ENCODE peak calls at places on chromosomes 3 and 15, in five cellular contexts. K is NCI-H187; G is stimulated activated CD8-positive, alpha-beta memory T cell treated with anti-CD3 and anti-CD28 coated beads, Interleukin-15, amount 100 ng/mL, for 4 hours; M is activated CD4-positive, alpha-beta T cell treated with anti-CD3 and anti-CD28 coated beads, Interleukin-2, amount 50 U/mL, for 1 hour; P is foreskin fibroblast. F is an unnamed sample.

GRCh38 chr15:40937762-40938529 is 8.8 kb downstream of the DLL4 start:
- DNase-seq in K (no peak), G (no peak), M (no peak), P (peak; percentile 40), F (no peak)

GRCh38 chr3:6112546-6112945 is 748.4 kb upstream of the GRM7 start:
- DNase-seq in K (no peak), G (no peak), M (no peak), P (no peak), F (no peak)

GRCh38 chr15:98292442-98293240 is 332.1 kb downstream of the ARRDC4 start:
- DNase-seq in K (no peak), G (no peak), M (peak; percentile 4), P (peak; percentile 44), F (no peak)

GRCh38 chr3:50662408-50662807 is 12.3 kb upstream of the DOCK3 start:
- DNase-seq in K (no peak), G (no peak), M (no peak), P (no peak), F (no peak)

GRCh38 chr15:56102401-56102800 is 109.0 kb upstream of the NEDD4 start:
- DNase-seq in K (no peak), G (no peak), M (no peak), P (no peak), F (no peak)

GRCh38 chr15:58043192-58043903 is 22.2 kb downstream of the ALDH1A2 start:
- DNase-seq in K (no peak), G (no peak), M (peak; percentile 31), P (peak; percentile 66), F (peak; percentile 50)

GRCh38 chr3:139301183-139301582 is 42.6 kb upstream of the MRPS22 start:
- DNase-seq in K (no peak), G (no peak), M (no peak), P (peak; percentile 48), F (no peak)

GRCh38 chr3:48157950-48158376 is 30.3 kb downstream of the CDC25A start:
- DNase-seq in K (no peak), G (peak; percentile 18), M (peak; percentile 48), P (peak; percentile 81), F (peak; percentile 46)

GRCh38 chr15:52362497-52362896 is 66.9 kb upstream of the MYO5C start:
- DNase-seq in K (no peak), G (no peak), M (no peak), P (peak; percentile 86), F (no peak)